ENCODE peak calls at places on chromosomes 12 and 14, in nine cellular contexts. F is activated CD4-positive, CD25-positive, alpha-beta regulatory T cell; Q is H54; C is glomerular endothelial cell; Z is AG09309; U is kidney tubule cell; I is C1 segment of cervical spinal cord; E is hepatocyte; V is lower leg skin. Y is an unnamed sample.

GRCh38 chr12:94178054-94178453 is 29.7 kb downstream of the PLXNC1 start:
- DNase-seq in F (no peak), Q (no peak), C (no peak), Z (no peak), U (no peak), I (no peak), E (no peak), V (no peak), Y (no peak)

GRCh38 chr14:77660754-77661153 is 44.3 kb upstream of the SPTLC2 start:
- DNase-seq in F (no peak), Q (no peak), C (no peak), Z (no peak), U (peak), I (no peak), E (no peak), V (no peak), Y (no peak)

GRCh38 chr12:59972941-59973340 is 377.1 kb downstream of the SLC16A7 start:
- DNase-seq in F (no peak), Q (no peak), C (no peak), Z (peak), U (peak), I (no peak), E (no peak), V (no peak), Y (no peak)

GRCh38 chr14:45811155-45811554 is 558.2 kb upstream of the MIS18BP1 start:
- DNase-seq in F (no peak), Q (no peak), C (no peak), Z (no peak), U (no peak), I (no peak), E (no peak), V (no peak), Y (no peak)

GRCh38 chr12:5329118-5329517 is 102.8 kb upstream of the NTF3 start:
- DNase-seq in F (no peak), Q (no peak), C (no peak), Z (no peak), U (no peak), I (no peak), E (no peak), V (no peak), Y (no peak)

GRCh38 chr12:38258411-38258810 is 58.2 kb upstream of the ALG10B start:
- DNase-seq in F (no peak), Q (no peak), C (no peak), Z (no peak), U (no peak), I (no peak), E (no peak), V (no peak), Y (no peak)

GRCh38 chr14:22854963-22855724 is 16.4 kb upstream of the LRP10 start:
- DNase-seq in F (no peak), Q (no peak), C (no peak), Z (no peak), U (peak), I (no peak), E (peak), V (no peak), Y (no peak)

GRCh38 chr12:20342111-20342510 is 26.2 kb upstream of the PDE3A start:
- DNase-seq in F (no peak), Q (no peak), C (no peak), Z (peak), U (peak), I (no peak), E (no peak), V (no peak), Y (no peak)

GRCh38 chr14:20848316-20848954 is 42.8 kb upstream of the RNASE3 start:
- DNase-seq in F (no peak), Q (peak), C (no peak), Z (no peak), U (peak), I (peak), E (peak), V (no peak), Y (no peak)

GRCh38 chr14:64298773-64299172 is 4.6 kb upstream of the ESR2 start:
- DNase-seq in F (no peak), Q (no peak), C (no peak), Z (no peak), U (no peak), I (no peak), E (no peak), V (no peak), Y (no peak)

Y was measured in cardiac septum.